ENCODE peak calls at places on chromosome 22, in seven cellular contexts. I, P, Q, D, G, K and J are unnamed samples.

GRCh38 chr22:40749006-40749405 is 69.7 kb downstream of the MCHR1 start:
- DNase-seq in P (no peak), Q (no peak), I (no peak), D (no peak), K (no peak), G (no peak), J (no peak)

GRCh38 chr22:46201059-46201757 is 48.9 kb downstream of the CDPF1 start:
- DNase-seq in G (no peak), P (no peak), Q (no peak), D (no peak), K (peak; percentile 17), I (no peak), J (no peak)

GRCh38 chr22:30210235-30210831 is 36.2 kb downstream of the LIF start:
- DNase-seq in P (no peak), G (peak; percentile 78), I (no peak), D (no peak), Q (peak; percentile 88), K (no peak), J (peak; percentile 54)

GRCh38 chr22:32623943-32624342 is 149.3 kb downstream of the FBXO7 start:
- DNase-seq in G (no peak), Q (peak; percentile 13), I (no peak), D (peak; percentile 44), K (no peak), P (no peak), J (no peak)

GRCh38 chr22:23062616-23063538 is 7.4 kb upstream of the GNAZ start:
- DNase-seq in K (no peak), Q (no peak), P (no peak), G (peak; percentile 9), I (no peak), D (peak; percentile 1), J (no peak)

GRCh38 chr22:48566741-48567140 is 1260.9 kb downstream of the BRD1 start:
- DNase-seq in G (no peak), K (no peak), P (no peak), I (no peak), D (no peak), Q (no peak), J (no peak)

GRCh38 chr22:46148885-46149492 is 1.3 kb upstream of the PPARA start:
- DNase-seq in Q (no peak), I (no peak), G (no peak), K (no peak), P (no peak), D (no peak), J (no peak)

GRCh38 chr22:27588273-27588672 is 213.3 kb downstream of the MN1 start:
- DNase-seq in Q (peak; percentile 16), I (no peak), D (no peak), G (no peak), P (no peak), K (no peak), J (no peak)

GRCh38 chr22:37309221-37310074 is 27.1 kb downstream of the CYTH4 start:
- DNase-seq in K (peak; percentile 47), I (peak; percentile 88), D (no peak), G (no peak), P (no peak), Q (no peak), J (peak; percentile 31)

GRCh38 chr22:28329582-28330073 is 350.0 kb downstream of the TTC28 start:
- DNase-seq in G (no peak), D (no peak), I (no peak), K (no peak), Q (no peak), P (no peak), J (no peak)

GRCh38 chr22:44188316-44188715 is 7.6 kb downstream of the PARVG start:
- DNase-seq in G (no peak), Q (no peak), D (no peak), K (no peak), I (no peak), P (no peak), J (no peak)

GRCh38 chr22:29380856-29381255 is 7.5 kb downstream of the AP1B1 start:
- DNase-seq in P (no peak), D (no peak), G (no peak), Q (no peak), K (no peak), I (no peak), J (no peak)

GRCh38 chr22:23058481-23059336 is 11.6 kb upstream of the GNAZ start:
- DNase-seq in Q (no peak), I (no peak), P (no peak), G (peak; percentile 30), D (no peak), K (no peak), J (no peak)

GRCh38 chr22:40436460-40437431 is 66.4 kb downstream of the SGSM3 start:
- DNase-seq in D (no peak), G (no peak), I (peak; percentile 93), Q (peak; percentile 75), P (no peak), K (no peak), J (no peak)

GRCh38 chr22:35873426-35873825 is 155.2 kb downstream of the RBFOX2 start:
- DNase-seq in G (no peak), Q (no peak), D (no peak), P (no peak), I (no peak), K (no peak), J (no peak)

GRCh38 chr22:30202531-30203006 is 44.0 kb downstream of the LIF start:
- DNase-seq in D (no peak), P (no peak), Q (peak; percentile 79), K (no peak), G (no peak), I (no peak), J (no peak)